ENCODE peak calls at places on chromosomes 2 and 18, in five cellular contexts. One of them, this sample, is unnamed. For H3K4me1, the result is how much of the 10 kb centered on the place peaks cover.

GRCh38 chr2:111523009-111523408 is 361.0 kb downstream of the ANAPC1 start:
- DNase-seq in transverse colon: no peak
- DNase-seq in stomach: no peak
- DNase-seq in adrenal gland: no peak
- DNase-seq in uterus: no peak
- DNase-seq in this sample: no peak

GRCh38 chr2:227164745-227165350 is 424 bp downstream of the COL4A3 start:
- DNase-seq in adrenal gland: peak
- DNase-seq in transverse colon: peak
- DNase-seq in uterus: no peak
- DNase-seq in stomach: peak
- DNase-seq in this sample: peak

GRCh38 chr2:235238537-235238936 is 255.3 kb upstream of the AGAP1 start:
- DNase-seq in transverse colon: peak
- DNase-seq in adrenal gland: peak
- DNase-seq in stomach: peak
- DNase-seq in uterus: peak
- DNase-seq in this sample: no peak

GRCh38 chr2:31384351-31384750 is 30.2 kb downstream of the XDH start:
- DNase-seq in uterus: no peak
- DNase-seq in stomach: no peak
- DNase-seq in adrenal gland: no peak
- DNase-seq in transverse colon: no peak
- DNase-seq in this sample: peak

GRCh38 chr2:85134255-85135065 is 1.3 kb downstream of the TCF7L1 start:
- DNase-seq in uterus: peak
- DNase-seq in adrenal gland: peak
- DNase-seq in transverse colon: peak
- DNase-seq in stomach: no peak
- DNase-seq in this sample: peak

GRCh38 chr18:70292628-70293027 is 3.8 kb downstream of the SOCS6 start:
- DNase-seq in adrenal gland: no peak
- DNase-seq in stomach: no peak
- DNase-seq in transverse colon: peak
- DNase-seq in uterus: no peak
- DNase-seq in this sample: no peak

GRCh38 chr2:20603791-20604190 is 47.1 kb downstream of the HS1BP3 start:
- DNase-seq in stomach: peak
- DNase-seq in transverse colon: peak
- DNase-seq in uterus: peak
- DNase-seq in adrenal gland: peak
- DNase-seq in this sample: no peak

GRCh38 chr2:197708331-197708730 is 3.2 kb downstream of the MARS2 start:
- DNase-seq in adrenal gland: no peak
- DNase-seq in transverse colon: no peak
- DNase-seq in stomach: no peak
- DNase-seq in uterus: no peak
- DNase-seq in this sample: no peak

GRCh38 chr18:61946449-61946848 is 53.6 kb upstream of the RNF152 start:
- DNase-seq in stomach: no peak
- DNase-seq in adrenal gland: no peak
- DNase-seq in uterus: no peak
- DNase-seq in transverse colon: no peak
- DNase-seq in this sample: no peak

GRCh38 chr2:66667288-66667780 is 232.4 kb downstream of the MEIS1 start:
- DNase-seq in uterus: no peak
- DNase-seq in stomach: no peak
- DNase-seq in transverse colon: no peak
- DNase-seq in adrenal gland: no peak
- DNase-seq in this sample: no peak

GRCh38 chr18:56637897-56638231 is 528 bp downstream of the TXNL1 start:
- DNase-seq in transverse colon: peak
- DNase-seq in uterus: no peak
- DNase-seq in adrenal gland: peak
- DNase-seq in stomach: no peak
- DNase-seq in this sample: no peak

GRCh38 chr2:144198116-144198515 is 321.8 kb downstream of the ZEB2 start:
- DNase-seq in stomach: no peak
- DNase-seq in transverse colon: no peak
- DNase-seq in uterus: no peak
- DNase-seq in adrenal gland: no peak
- DNase-seq in this sample: no peak

GRCh38 chr2:161273038-161273760 is 35.0 kb upstream of the PSMD14 start:
- DNase-seq in stomach: no peak
- DNase-seq in uterus: no peak
- DNase-seq in transverse colon: no peak
- DNase-seq in adrenal gland: no peak
- DNase-seq in this sample: no peak

GRCh38 chr18:79022603-79023002 is 43.0 kb downstream of the SALL3 start:
- DNase-seq in adrenal gland: no peak
- DNase-seq in transverse colon: no peak
- DNase-seq in stomach: no peak
- DNase-seq in uterus: no peak
- DNase-seq in this sample: no peak

GRCh38 chr2:36515538-36515937 is 82.4 kb downstream of the FEZ2 start:
- DNase-seq in stomach: no peak
- DNase-seq in uterus: no peak
- DNase-seq in adrenal gland: no peak
- DNase-seq in transverse colon: no peak
- DNase-seq in this sample: no peak

GRCh38 chr2:64417624-64418023 is 36.3 kb upstream of the LGALSL start:
- DNase-seq in uterus: no peak
- DNase-seq in stomach: no peak
- DNase-seq in adrenal gland: no peak
- DNase-seq in transverse colon: no peak
- DNase-seq in this sample: no peak

GRCh38 chr2:109213646-109214417 is 84.8 kb downstream of the SH3RF3 start:
- DNase-seq in uterus: no peak
- DNase-seq in stomach: no peak
- DNase-seq in adrenal gland: no peak
- DNase-seq in transverse colon: no peak
- DNase-seq in this sample: peak

GRCh38 chr18:22429564-22429963 is 11.8 kb upstream of the CTAGE1 start:
- DNase-seq in uterus: no peak
- DNase-seq in adrenal gland: no peak
- DNase-seq in stomach: no peak
- DNase-seq in transverse colon: no peak
- DNase-seq in this sample: no peak

GRCh38 chr2:148813603-148814065 is 61.4 kb upstream of the KIF5C start:
- DNase-seq in stomach: peak
- DNase-seq in uterus: no peak
- DNase-seq in adrenal gland: peak
- DNase-seq in transverse colon: peak
- DNase-seq in this sample: no peak

GRCh38 chr2:181992776-181993175 is 7.1 kb downstream of the PPP1R1C start:
- DNase-seq in adrenal gland: no peak
- DNase-seq in transverse colon: no peak
- DNase-seq in stomach: no peak
- DNase-seq in uterus: no peak
- DNase-seq in this sample: no peak

GRCh38 chr2:173187911-173188788 is 112.5 kb downstream of the MAP3K20 start:
- DNase-seq in uterus: no peak
- DNase-seq in adrenal gland: peak
- DNase-seq in transverse colon: no peak
- DNase-seq in stomach: no peak
- DNase-seq in this sample: no peak

GRCh38 chr2:108194409-108195132 is 45.2 kb upstream of the SULT1C3 start:
- DNase-seq in uterus: no peak
- DNase-seq in transverse colon: no peak
- DNase-seq in stomach: no peak
- DNase-seq in adrenal gland: no peak
- DNase-seq in this sample: no peak

GRCh38 chr2:156826342-156826933 is 390.3 kb downstream of the GPD2 start:
- DNase-seq in adrenal gland: peak
- DNase-seq in stomach: no peak
- DNase-seq in transverse colon: no peak
- DNase-seq in uterus: no peak
- DNase-seq in this sample: no peak

GRCh38 chr2:216426166-216426777 is 14.0 kb downstream of the SMARCAL1 start:
- DNase-seq in adrenal gland: no peak
- DNase-seq in stomach: no peak
- DNase-seq in uterus: no peak
- DNase-seq in transverse colon: no peak
- DNase-seq in this sample: no peak

GRCh38 chr2:216429403-216429802 is 17.1 kb downstream of the SMARCAL1 start:
- DNase-seq in adrenal gland: no peak
- DNase-seq in stomach: no peak
- DNase-seq in transverse colon: no peak
- DNase-seq in uterus: no peak
- DNase-seq in this sample: no peak

GRCh38 chr2:216424305-216424704 is 12.0 kb downstream of the SMARCAL1 start:
- DNase-seq in stomach: no peak
- DNase-seq in uterus: no peak
- DNase-seq in transverse colon: no peak
- DNase-seq in adrenal gland: no peak
- DNase-seq in this sample: no peak

GRCh38 chr2:216425008-216425780 is 12.9 kb downstream of the SMARCAL1 start:
- DNase-seq in uterus: no peak
- DNase-seq in transverse colon: no peak
- DNase-seq in stomach: no peak
- DNase-seq in adrenal gland: no peak
- DNase-seq in this sample: no peak

DNA sequence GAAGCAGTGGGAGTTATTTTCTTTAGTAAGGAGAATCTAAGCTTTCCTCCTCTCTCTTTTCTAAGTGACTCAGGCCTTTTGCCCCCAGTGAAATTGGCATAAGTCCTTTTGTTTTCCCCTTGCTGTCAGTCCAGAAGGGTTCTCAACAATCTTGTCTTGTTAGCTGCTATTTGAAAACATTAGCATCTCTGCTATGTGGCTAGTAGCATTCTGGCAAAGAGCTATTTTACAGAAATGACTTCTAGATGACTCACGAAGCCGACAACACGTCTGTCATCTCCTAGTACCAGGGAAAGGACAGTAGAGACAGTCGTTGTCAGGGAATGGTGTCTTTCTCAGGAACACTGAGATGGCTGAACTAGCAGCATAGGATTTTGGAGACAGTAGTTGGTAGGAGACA is 14.7 kb downstream of the SMARCAL1 start:
- DNase-seq in adrenal gland: no peak
- DNase-seq in stomach: no peak
- DNase-seq in uterus: no peak
- DNase-seq in transverse colon: no peak
- DNase-seq in this sample: no peak
- H3K4me3 ChIP-seq in adrenal gland: no peak
- H3K4me3 ChIP-seq in stomach: no peak
- H3K4me3 ChIP-seq in uterus: no peak
- H3K4me3 ChIP-seq in transverse colon: no peak
- H3K4me3 ChIP-seq in this sample: no peak

DNA sequence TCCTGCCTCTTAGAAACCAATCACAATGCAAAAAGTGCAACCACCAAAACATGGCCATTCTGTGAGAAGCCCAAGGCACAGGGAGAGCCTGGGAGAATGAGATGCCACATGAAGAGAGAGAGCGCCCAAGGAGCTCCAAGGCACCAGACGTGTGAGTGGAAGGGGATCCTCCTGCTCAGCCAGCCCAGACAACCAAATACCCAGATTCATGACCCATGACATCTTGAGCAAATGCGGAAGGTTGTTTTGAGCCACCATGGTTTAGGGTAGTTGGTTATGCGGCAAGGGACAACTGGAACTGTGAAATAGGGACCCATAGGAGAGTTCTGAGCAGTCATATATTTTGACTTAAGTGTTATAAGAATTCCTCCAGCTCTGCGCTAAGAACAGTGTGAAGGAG is 7.0 kb downstream of the AFF3 start:
- DNase-seq in uterus: no peak
- DNase-seq in transverse colon: no peak
- DNase-seq in stomach: no peak
- DNase-seq in adrenal gland: no peak
- DNase-seq in this sample: no peak
- H3K4me1 ChIP-seq in uterus: under half
- H3K4me1 ChIP-seq in transverse colon: under half
- H3K4me1 ChIP-seq in stomach: under half
- H3K4me1 ChIP-seq in adrenal gland: under half
- H3K4me1 ChIP-seq in this sample: under half

DNA sequence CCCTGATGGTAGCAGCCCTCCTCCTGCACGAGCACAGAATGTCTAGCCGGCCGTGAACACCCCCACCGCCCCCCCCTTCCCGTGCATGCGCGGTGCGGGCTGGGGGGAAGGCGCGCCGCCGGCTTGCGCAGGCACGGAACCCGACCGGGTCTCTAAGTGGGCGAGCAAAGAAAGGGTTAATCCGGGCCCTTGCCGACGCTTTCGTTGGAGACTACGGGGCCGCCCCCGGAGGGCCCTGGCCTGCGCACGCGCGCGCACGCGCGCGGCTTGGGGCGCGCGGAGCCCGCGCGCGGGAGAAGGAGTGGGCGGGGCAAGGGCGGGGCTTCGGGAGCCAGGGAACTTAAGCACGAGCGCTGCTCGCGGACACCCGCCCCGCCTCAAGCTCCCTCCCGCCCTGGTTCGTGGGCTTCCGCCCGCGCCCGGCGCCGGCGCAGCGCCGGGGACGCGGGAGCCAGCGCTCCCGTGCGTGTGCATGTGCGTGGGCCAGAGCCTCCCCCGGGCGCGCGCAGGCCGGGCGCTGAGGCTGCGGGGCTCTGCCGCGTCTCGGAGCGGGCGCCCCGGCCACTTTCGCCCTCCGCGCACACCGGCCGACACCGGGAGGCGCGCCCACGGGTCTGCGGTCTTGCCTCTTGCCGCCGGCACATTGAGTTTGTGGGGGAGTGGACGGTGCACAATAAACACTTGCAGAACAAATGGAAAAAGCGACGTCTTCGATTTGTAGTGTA is 617 bp upstream of the ZBTB14 start:
- DNase-seq in uterus: peak
- DNase-seq in adrenal gland: peak
- DNase-seq in stomach: peak
- DNase-seq in transverse colon: peak
- DNase-seq in this sample: peak
- TF ChIP-seq POLR2A in uterus: peak
- TF ChIP-seq POLR2A in adrenal gland: peak
- TF ChIP-seq POLR2A in stomach: no peak
- TF ChIP-seq POLR2A in transverse colon: no peak
- TF ChIP-seq POLR2A in this sample: peak

GRCh38 chr2:24077535-24077877 is 1.4 kb upstream of the SF3B6 start:
- DNase-seq in adrenal gland: no peak
- DNase-seq in stomach: no peak
- DNase-seq in uterus: no peak
- DNase-seq in transverse colon: no peak
- DNase-seq in this sample: no peak
- H3K4me3 ChIP-seq in adrenal gland: peak
- H3K4me3 ChIP-seq in stomach: peak
- H3K4me3 ChIP-seq in uterus: peak
- H3K4me3 ChIP-seq in transverse colon: peak
- H3K4me3 ChIP-seq in this sample: peak